ENCODE peak calls at places on chromosomes 4 and X, in six cellular contexts. I, V, C, Q, Y and A are unnamed samples.

GRCh38 chr4:158914178-158914577 is 145.4 kb downstream of the FNIP2 start:
- DNase-seq in Y (no peak), C (no peak), Q (peak; percentile 88), V (peak; percentile 85), I (no peak), A (no peak)

GRCh38 chr4:46894841-46895240 is 14.2 kb downstream of the COX7B2 start:
- DNase-seq in I (no peak), V (no peak), Y (no peak), Q (no peak), C (no peak), A (no peak)

GRCh38 chrX:71098302-71098701 is 2.7 kb downstream of the FOXO4 start:
- DNase-seq in Q (peak; percentile 13), V (peak; percentile 29), I (peak; percentile 54), C (peak; percentile 4), Y (peak; percentile 15), A (no peak)

GRCh38 chrX:39397561-39398200 is 596.4 kb downstream of the MID1IP1 start:
- DNase-seq in C (no peak), V (no peak), I (no peak), Q (no peak), Y (no peak), A (no peak)

GRCh38 chr4:113222006-113222405 is 172.6 kb downstream of the ANK2 start:
- DNase-seq in Y (no peak), C (no peak), V (peak; percentile 6), Q (no peak), I (no peak), A (no peak)

GRCh38 chr4:142404191-142404611 is 441.9 kb downstream of the INPP4B start:
- DNase-seq in Y (no peak), I (peak; percentile 51), V (peak; percentile 88), Q (peak; percentile 85), C (no peak), A (no peak)

GRCh38 chr4:72314869-72315268 is 254.2 kb downstream of the ADAMTS3 start:
- DNase-seq in C (no peak), Q (peak; percentile 63), I (peak; percentile 7), Y (no peak), V (peak; percentile 87), A (no peak)

GRCh38 chr4:182678590-182678989 is 238.6 kb downstream of the DCTD start:
- DNase-seq in I (no peak), V (no peak), Q (no peak), Y (no peak), C (no peak), A (no peak)

GRCh38 chr4:55736605-55737183 is 82.9 kb upstream of the EXOC1L start:
- DNase-seq in I (no peak), V (peak; percentile 20), Y (no peak), C (no peak), Q (peak; percentile 41), A (no peak)

GRCh38 chrX:46251755-46252154 is 293.5 kb downstream of the ZNF674 start:
- DNase-seq in C (no peak), Q (peak; percentile 54), Y (no peak), V (peak; percentile 42), I (no peak), A (no peak)

GRCh38 chr4:37365888-37366287 is 121.3 kb downstream of the NWD2 start:
- DNase-seq in Q (peak; percentile 30), V (peak; percentile 31), I (no peak), C (no peak), Y (no peak), A (no peak)

GRCh38 chr4:102007959-102008425 is 217.5 kb downstream of the BANK1 start:
- DNase-seq in Y (no peak), V (no peak), C (no peak), Q (no peak), I (no peak), A (no peak)

GRCh38 chrX:106481341-106481740 is 130.4 kb upstream of the RADX start:
- DNase-seq in Y (peak; percentile 67), I (peak; percentile 17), V (peak; percentile 47), C (no peak), Q (peak; percentile 58), A (no peak)

GRCh38 chrX:48684134-48684533 is 535 bp downstream of the WAS start:
- DNase-seq in V (no peak), Q (no peak), I (no peak), C (no peak), Y (no peak), A (no peak)

GRCh38 chrX:7074135-7074907 is 73.2 kb upstream of the STS start:
- DNase-seq in V (no peak), I (no peak), Y (no peak), C (no peak), Q (peak; percentile 81), A (no peak)
- TF ChIP-seq CTCF in V (peak; percentile 35), I (no peak), Y (peak; percentile 48), C (no peak), Q (no peak), A (no peak)

DNA sequence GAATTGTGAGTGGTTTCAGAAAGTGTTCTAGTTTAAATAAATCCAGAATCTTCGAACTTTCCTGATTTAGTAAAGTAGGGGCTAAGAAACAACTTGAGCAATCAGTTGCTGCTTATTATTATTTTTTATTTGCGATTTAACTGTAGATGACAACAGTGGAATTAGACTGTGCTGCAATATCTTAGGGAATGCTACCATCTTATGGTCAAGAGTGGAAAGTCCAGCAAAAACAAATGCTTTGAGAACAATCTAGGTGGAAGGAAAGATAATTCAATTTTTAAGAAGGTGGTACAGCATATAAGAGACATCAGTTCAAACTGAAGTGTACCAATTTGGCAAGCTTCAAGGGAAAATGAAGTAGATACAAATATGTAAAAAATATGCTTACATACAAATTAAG is 73.3 kb downstream of the CYLC1 start:
- DNase-seq in C (no peak), Q (no peak), V (no peak), Y (no peak), I (no peak), A (no peak)
- TF ChIP-seq CTCF in C (no peak), Q (no peak), V (no peak), Y (peak; percentile 42), I (no peak), A (no peak)

GRCh38 chr4:8427761-8428287 is 12.7 kb downstream of the ACOX3 start:
- DNase-seq in Q (peak; percentile 39), C (no peak), Y (no peak), I (peak; percentile 39), V (peak; percentile 26), A (no peak)

GRCh38 chr4:8431553-8431952 is 9.0 kb downstream of the ACOX3 start:
- DNase-seq in I (no peak), V (no peak), C (no peak), Y (no peak), Q (no peak), A (no peak)

GRCh38 chr4:8427262-8427661 is 13.3 kb downstream of the ACOX3 start:
- DNase-seq in Y (no peak), C (no peak), I (no peak), V (no peak), Q (no peak), A (no peak)

GRCh38 chr4:8433181-8433580 is 7.3 kb downstream of the ACOX3 start:
- DNase-seq in I (no peak), V (no peak), C (no peak), Q (no peak), Y (no peak), A (peak; percentile 41)

DNA sequence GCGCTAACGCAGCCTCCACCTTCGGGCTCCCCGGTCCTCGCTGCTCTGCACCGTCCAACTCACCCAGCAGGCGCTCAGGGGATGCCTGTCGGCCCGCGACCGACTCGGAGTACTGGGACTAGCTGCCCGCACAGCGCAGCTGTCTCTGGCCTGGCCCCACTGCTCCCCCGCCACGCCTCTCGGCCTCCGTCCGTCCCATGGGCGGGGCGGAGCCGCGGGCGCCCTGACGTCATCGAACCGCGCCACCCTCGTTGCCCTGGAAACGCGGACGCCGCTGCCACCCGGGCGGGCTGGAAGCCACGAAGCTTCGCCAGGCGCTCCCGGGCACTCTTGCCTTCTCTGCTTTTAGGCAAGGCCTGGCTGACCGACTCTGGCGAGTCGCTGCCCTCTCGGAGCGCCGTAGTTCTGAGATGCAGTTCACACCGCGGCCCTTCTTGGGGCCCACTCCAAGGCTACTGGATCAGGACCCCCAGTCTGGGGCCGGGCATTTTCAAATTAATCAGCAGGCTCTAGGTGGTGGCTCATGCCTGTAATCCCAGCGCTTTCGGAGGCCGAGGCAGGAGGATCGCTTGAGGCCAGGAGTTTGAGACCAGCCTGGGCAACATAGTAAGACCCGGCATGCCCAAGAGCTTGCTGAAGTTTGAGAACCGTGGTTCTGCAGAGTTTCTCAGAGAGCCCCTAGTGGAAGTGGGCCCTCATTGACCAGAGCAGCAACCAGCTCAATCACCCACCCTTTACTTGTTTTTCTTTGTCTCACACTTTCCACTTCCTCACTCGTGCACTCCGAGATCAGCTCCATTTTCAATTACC is 12.0 kb downstream of the ACOX3 start:
- DNase-seq in V (peak; percentile 85), Q (peak; percentile 61), Y (peak; percentile 95), C (peak; percentile 25), I (peak; percentile 86), A (peak; percentile 80)
- TF ChIP-seq CTCF in V (peak; percentile 66), Q (peak; percentile 49), Y (peak; percentile 55), C (peak; percentile 27), I (no peak), A (no peak)

DNA sequence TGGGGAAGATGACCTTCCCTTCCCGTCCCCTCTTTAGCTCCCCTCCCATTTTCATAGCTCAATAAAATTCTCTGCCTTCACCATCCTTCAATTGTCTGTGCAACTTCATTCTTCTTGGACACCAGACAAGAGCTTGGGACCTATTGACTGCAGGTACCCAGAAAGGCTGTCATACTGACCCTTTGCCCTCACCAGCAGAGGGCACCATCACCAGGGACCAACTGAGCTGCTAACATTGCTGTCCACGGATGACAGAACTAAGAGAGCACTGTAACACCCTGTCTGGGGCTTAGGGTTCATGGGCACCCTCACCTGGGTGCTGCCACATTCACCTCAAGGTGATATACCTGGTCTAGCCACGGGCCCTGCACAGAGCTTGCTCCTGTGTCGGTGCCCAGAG is 141.3 kb upstream of the VCX3B start:
- DNase-seq in Q (no peak), C (no peak), V (no peak), Y (no peak), I (no peak), A (no peak)
- TF ChIP-seq CTCF in Q (peak; percentile 53), C (peak; percentile 40), V (no peak), Y (no peak), I (no peak), A (no peak)

DNA sequence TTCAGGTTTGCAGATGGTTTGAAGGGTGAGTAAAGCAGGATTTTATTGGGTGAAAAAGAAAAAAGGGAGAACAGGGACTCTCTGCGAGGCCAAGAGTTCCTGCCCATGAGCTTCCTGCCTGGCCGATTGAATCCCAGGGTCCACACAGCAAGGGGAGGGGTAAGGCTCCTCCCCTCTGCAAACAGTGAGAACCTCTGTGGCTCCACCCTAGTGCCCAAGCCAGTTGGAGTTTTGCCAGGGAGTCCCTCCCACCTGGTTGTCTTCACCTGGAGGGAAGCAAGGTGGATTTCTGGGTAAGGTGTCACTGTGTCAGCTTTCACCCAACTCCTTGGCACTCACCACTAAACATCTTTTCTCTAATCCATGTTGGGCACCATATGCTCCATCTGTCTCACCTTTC is 70.9 kb downstream of the PDHA2 start:
- DNase-seq in Y (no peak), C (no peak), V (no peak), I (no peak), Q (no peak), A (no peak)
- TF ChIP-seq CTCF in Y (no peak), C (no peak), V (no peak), I (no peak), Q (no peak), A (no peak)

DNA sequence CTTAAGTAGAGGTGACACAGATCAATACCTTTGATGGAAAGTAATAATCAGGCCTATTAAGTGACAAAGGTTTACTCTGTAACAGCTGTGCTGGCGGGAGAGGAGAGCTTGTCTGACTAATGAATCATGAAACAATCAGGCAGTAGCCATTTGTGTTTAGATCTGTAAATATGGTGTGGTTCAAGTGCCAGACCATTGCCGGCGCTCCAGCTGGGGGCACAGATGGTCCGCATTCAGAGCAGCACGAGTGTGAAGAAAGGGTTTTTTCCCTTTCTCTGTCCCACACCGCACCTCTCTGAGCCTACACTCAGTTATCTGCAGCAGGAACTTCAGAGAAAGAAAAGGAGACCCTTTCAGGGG is 111.3 kb upstream of the PAQR3 start:
- DNase-seq in C (no peak), I (no peak), V (peak; percentile 9), Q (no peak), Y (no peak), A (peak; percentile 20)
- TF ChIP-seq CTCF in C (no peak), I (no peak), V (no peak), Q (no peak), Y (no peak), A (no peak)